ENCODE peak calls at places on chromosomes 12 and 14, in four cellular contexts. R is GM23248, H is HCT116, U is heart right ventricle. Z is an unnamed sample.

GRCh38 chr12:28177461-28177860 is 12.8 kb upstream of the CCDC91 start:
- DNase-seq in R (peak; percentile 22), H (no peak), U (no peak), Z (no peak)

GRCh38 chr12:96073346-96074336 is 38.3 kb upstream of the LTA4H start:
- DNase-seq in R (peak; percentile 20), H (no peak), U (no peak), Z (no peak)

GRCh38 chr12:119601877-119602536 is 8.4 kb downstream of the TMEM233 start:
- DNase-seq in R (no peak), H (no peak), U (no peak), Z (no peak)

GRCh38 chr14:22814945-22815713 is at the start of gene SLC7A7:
- DNase-seq in R (no peak), H (no peak), U (no peak), Z (no peak)

GRCh38 chr14:78083837-78084236 is 86.3 kb upstream of the NRXN3 start:
- DNase-seq in R (peak; percentile 12), H (no peak), U (no peak), Z (no peak)

GRCh38 chr14:21558703-21559063 is 21.2 kb downstream of the OR10G3 start:
- DNase-seq in R (no peak), H (no peak), U (no peak), Z (no peak)

GRCh38 chr14:24710403-24711063 is 76.5 kb upstream of the GZMB start:
- DNase-seq in R (peak; percentile 67), H (peak; percentile 27), U (peak; percentile 22), Z (peak; percentile 47)

GRCh38 chr12:52370906-52371608 is 3.8 kb upstream of the KRT85 start:
- DNase-seq in R (peak; percentile 70), H (no peak), U (no peak), Z (peak; percentile 30)

GRCh38 chr14:67971627-67972625 is 152.3 kb downstream of the RAD51B start:
- DNase-seq in R (peak; percentile 52), H (no peak), U (no peak), Z (no peak)

GRCh38 chr12:130017571-130018449 is 114.0 kb upstream of the TMEM132D start:
- DNase-seq in R (peak; percentile 28), H (no peak), U (no peak), Z (peak; percentile 13)

GRCh38 chr12:109539508-109539907 is 33.8 kb downstream of the MMAB start:
- DNase-seq in R (peak; percentile 64), H (no peak), U (no peak), Z (peak; percentile 40)

GRCh38 chr12:124738636-124739467 is 124.8 kb downstream of the SCARB1 start:
- DNase-seq in R (no peak), H (no peak), U (no peak), Z (peak; percentile 79)

GRCh38 chr12:124375141-124375788 is 80.4 kb downstream of the RFLNA start:
- DNase-seq in R (no peak), H (no peak), U (no peak), Z (no peak)

GRCh38 chr12:49518914-49519573 is 19.8 kb upstream of the KCNH3 start:
- DNase-seq in R (peak; percentile 77), H (no peak), U (no peak), Z (peak; percentile 34)

GRCh38 chr12:7345232-7345631 is 41.4 kb downstream of the ACSM4 start:
- DNase-seq in R (no peak), H (no peak), U (no peak), Z (no peak)

GRCh38 chr14:50772361-50772760 is 58.6 kb downstream of the NIN start:
- DNase-seq in R (peak; percentile 95), H (no peak), U (no peak), Z (peak; percentile 59)

GRCh38 chr12:115895247-115895646 is 382.2 kb downstream of the MED13L start:
- DNase-seq in R (peak; percentile 21), H (no peak), U (no peak), Z (no peak)

GRCh38 chr14:76984297-76984696 is 44.2 kb downstream of the IRF2BPL start:
- DNase-seq in R (no peak), H (no peak), U (no peak), Z (no peak)

GRCh38 chr12:46177842-46178608 is 90.8 kb downstream of the SLC38A1 start:
- DNase-seq in R (no peak), H (no peak), U (no peak), Z (no peak)

GRCh38 chr14:103128631-103129300 is 5.5 kb downstream of the TNFAIP2 start:
- DNase-seq in R (no peak), H (no peak), U (no peak), Z (no peak)

GRCh38 chr12:22229652-22230279 is 104.7 kb downstream of the ST8SIA1 start:
- DNase-seq in R (no peak), H (no peak), U (no peak), Z (no peak)

GRCh38 chr12:76158518-76159321 is 74.2 kb upstream of the NAP1L1 start:
- DNase-seq in R (peak; percentile 93), H (peak; percentile 34), U (no peak), Z (peak; percentile 84)

GRCh38 chr12:66314278-66314677 is 12.0 kb downstream of the HELB start:
- DNase-seq in R (no peak), H (no peak), U (no peak), Z (no peak)

GRCh38 chr14:65193891-65194290 is 91.6 kb upstream of the MAX start:
- DNase-seq in R (no peak), H (no peak), U (no peak), Z (no peak)

DNA sequence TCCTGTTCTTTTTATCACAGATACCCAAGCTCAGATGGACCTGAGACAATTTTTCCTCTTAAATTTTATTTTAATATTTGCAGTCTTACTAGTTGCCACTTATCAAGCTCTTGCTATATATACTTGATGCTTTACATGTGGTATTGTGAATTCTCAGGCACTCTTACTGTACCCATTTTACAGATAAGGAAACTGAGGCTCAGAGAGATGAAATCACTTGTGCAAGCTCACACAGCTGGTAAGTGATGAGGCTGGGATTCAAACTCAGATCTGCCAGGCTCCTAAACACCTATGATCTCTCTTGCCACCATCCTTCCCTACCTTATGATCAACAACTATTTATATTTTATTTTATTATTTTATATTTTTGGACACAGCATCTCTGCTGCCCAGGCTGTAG is 133.0 kb upstream of the LHX5 start:
- DNase-seq in R (no peak), H (no peak), U (no peak), Z (no peak)
- H3K27me3 ChIP-seq in R (no peaks in the 10 kb centered on the region), H (peaks cover 25% of the 10 kb centered on the region), U (peaks cover 13% of the 10 kb centered on the region), Z (peaks cover 3% of the 10 kb centered on the region)

DNA sequence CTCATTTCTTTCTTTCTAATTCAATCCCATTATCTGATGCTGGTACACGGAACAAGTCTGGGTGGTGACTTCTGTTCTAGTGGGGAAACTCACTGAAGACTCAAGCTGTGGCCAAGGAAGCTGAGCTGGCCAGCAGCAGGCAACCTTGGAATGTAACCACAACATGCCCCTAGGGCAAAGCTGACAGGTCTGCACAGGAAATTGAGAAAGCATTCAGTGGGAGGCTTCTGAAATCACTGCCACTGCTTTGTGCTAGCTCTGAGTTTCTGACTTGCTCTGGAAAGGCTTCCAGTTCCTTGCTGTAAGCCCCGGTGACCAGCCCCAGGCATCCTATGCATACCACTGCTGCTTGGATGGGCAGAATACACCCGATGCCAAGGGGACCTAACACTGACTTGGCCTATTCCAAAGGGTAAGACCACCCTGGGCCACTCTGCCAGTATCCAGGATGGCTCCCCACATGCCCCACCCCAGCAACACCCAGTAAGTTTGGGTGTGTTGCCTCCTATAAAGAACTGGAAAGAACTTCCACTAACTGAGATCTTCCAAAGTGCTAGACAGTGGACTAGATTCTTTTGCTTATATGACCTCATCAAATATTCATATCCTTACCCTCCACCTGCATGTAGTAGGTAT is 84.5 kb upstream of the CDKN3 start:
- DNase-seq in R (peak; percentile 96), H (peak; percentile 62), U (no peak), Z (peak; percentile 80)
- H3K27me3 ChIP-seq in R (peaks cover 1% of the 10 kb centered on the region), H (no peaks in the 10 kb centered on the region), U (no peaks in the 10 kb centered on the region), Z (no peaks in the 10 kb centered on the region)

GRCh38 chr14:54116972-54117371 is 160.3 kb upstream of the BMP4 start:
- DNase-seq in R (peak; percentile 87), H (no peak), U (no peak), Z (peak; percentile 47)
- H3K27me3 ChIP-seq in R (no peaks in the 10 kb centered on the region), H (no peaks in the 10 kb centered on the region), U (no peaks in the 10 kb centered on the region), Z (peaks cover 1% of the 10 kb centered on the region)

DNA sequence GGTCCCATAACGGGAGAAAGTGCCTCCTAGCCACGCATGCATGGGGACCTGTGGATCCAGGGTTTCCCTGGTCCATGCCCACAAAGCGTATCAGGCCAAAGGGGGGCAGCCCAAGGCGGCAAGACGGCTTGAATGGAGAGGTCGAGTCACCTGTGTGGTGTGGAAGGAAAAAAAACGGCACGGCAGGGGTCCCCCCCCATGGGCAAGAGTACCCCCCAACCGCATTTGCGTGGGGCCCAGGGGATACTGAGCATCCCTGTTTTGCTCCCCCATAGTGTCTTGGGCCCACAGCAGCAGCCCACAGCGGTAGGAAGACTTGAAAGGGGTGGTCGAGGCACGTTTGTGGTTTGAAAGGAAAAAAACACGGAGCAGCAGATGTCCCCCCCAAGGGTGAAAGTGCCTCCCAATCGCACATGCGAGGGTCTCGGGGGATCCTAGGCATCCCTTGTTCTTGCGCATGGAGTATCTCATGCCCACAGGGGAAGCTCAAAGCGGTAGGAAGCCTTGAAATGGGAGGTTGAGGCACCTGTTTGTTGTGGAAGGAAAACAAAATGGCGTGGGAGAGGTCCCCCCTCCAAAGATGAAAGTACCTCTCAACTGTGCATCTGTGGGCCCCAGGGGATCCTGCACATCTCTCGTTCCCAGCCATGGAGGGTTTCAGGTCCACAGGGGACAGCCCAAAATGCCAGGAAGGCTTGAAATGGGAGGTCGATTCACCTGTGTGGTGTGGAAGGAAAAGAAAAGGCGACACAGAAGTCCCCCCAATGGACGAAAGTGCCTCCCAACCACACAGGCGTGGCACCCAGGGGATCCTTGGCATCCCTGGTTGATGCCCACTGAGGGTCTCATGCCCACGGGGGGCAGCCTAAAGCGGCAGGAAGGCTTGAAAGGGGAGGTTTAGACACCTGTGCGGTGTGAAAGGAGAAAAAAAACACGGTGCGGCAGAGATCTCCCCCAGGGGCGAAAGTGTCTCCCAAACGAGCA is 577.5 kb downstream of the ALG10 start:
- DNase-seq in R (no peak), H (no peak), U (peak; percentile 1), Z (no peak)
- H3K27me3 ChIP-seq in R (no peaks in the 10 kb centered on the region), H (no peaks in the 10 kb centered on the region), U (no peaks in the 10 kb centered on the region), Z (no peaks in the 10 kb centered on the region)

GRCh38 chr12:131631230-131631629 is 79.7 kb upstream of the SFSWAP start:
- DNase-seq in R (no peak), H (no peak), U (no peak), Z (no peak)
- H3K27me3 ChIP-seq in R (no peaks in the 10 kb centered on the region), H (peaks cover 18% of the 10 kb centered on the region), U (peaks cover 28% of the 10 kb centered on the region), Z (no peaks in the 10 kb centered on the region)

DNA sequence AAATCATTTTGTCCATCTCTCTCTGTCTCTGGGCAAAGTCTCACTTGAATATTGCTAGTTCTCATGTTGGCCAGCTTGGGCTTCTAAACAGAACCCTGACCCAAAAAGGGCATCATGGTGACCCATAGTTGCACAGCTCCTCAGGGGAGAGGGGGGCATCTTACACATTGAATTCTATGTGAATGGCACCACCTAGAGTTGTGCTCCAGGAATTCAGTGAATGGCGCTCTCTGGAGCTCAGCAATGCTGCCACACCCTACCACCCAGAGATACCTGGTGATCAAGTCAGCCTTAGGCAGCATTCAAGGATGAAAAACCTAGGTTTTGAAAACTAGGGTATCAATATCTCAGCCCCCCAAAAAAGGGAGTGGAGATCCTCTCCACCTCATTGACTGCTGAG is 50.6 kb downstream of the SMUG1 start:
- DNase-seq in R (no peak), H (no peak), U (no peak), Z (no peak)
- H3K27me3 ChIP-seq in R (no peaks in the 10 kb centered on the region), H (no peaks in the 10 kb centered on the region), U (peaks cover 72% of the 10 kb centered on the region), Z (peaks cover 22% of the 10 kb centered on the region)